ENCODE peak calls at places on chromosomes 4 and X, in eight cellular contexts. One of them, this sample, is unnamed.

GRCh38 chrX:53831662-53832635 is 145.4 kb upstream of the HUWE1 start:
- DNase-seq in ovary: no peak
- DNase-seq in CD4-positive, alpha-beta T cell: peak
- DNase-seq in B cell: peak
- DNase-seq in left ventricle myocardium inferior: no peak
- DNase-seq in choroid plexus epithelial cell: peak
- DNase-seq in pancreas: no peak
- DNase-seq in MM.1S: peak
- DNase-seq in this sample: peak

GRCh38 chr4:26061248-26061986 is 147.4 kb downstream of the SMIM20 start:
- DNase-seq in ovary: no peak
- DNase-seq in CD4-positive, alpha-beta T cell: no peak
- DNase-seq in B cell: peak
- DNase-seq in left ventricle myocardium inferior: no peak
- DNase-seq in choroid plexus epithelial cell: peak
- DNase-seq in pancreas: no peak
- DNase-seq in MM.1S: no peak
- DNase-seq in this sample: no peak

GRCh38 chrX:53695901-53696300 is 9.4 kb upstream of the HUWE1 start:
- DNase-seq in ovary: no peak
- DNase-seq in CD4-positive, alpha-beta T cell: no peak
- DNase-seq in B cell: no peak
- DNase-seq in left ventricle myocardium inferior: no peak
- DNase-seq in choroid plexus epithelial cell: no peak
- DNase-seq in pancreas: no peak
- DNase-seq in MM.1S: no peak
- DNase-seq in this sample: peak

GRCh38 chrX:74061879-74062278 is 242.1 kb upstream of the ZCCHC13 start:
- DNase-seq in ovary: no peak
- DNase-seq in CD4-positive, alpha-beta T cell: no peak
- DNase-seq in B cell: no peak
- DNase-seq in left ventricle myocardium inferior: no peak
- DNase-seq in choroid plexus epithelial cell: no peak
- DNase-seq in pancreas: no peak
- DNase-seq in MM.1S: no peak
- DNase-seq in this sample: no peak

GRCh38 chr4:10891866-10892265 is 207.3 kb upstream of the CLNK start:
- DNase-seq in ovary: no peak
- DNase-seq in CD4-positive, alpha-beta T cell: no peak
- DNase-seq in B cell: no peak
- DNase-seq in left ventricle myocardium inferior: no peak
- DNase-seq in choroid plexus epithelial cell: no peak
- DNase-seq in pancreas: no peak
- DNase-seq in MM.1S: no peak
- DNase-seq in this sample: no peak

GRCh38 chr4:1384675-1385372 is 21.4 kb downstream of the NKX1-1 start:
- DNase-seq in ovary: no peak
- DNase-seq in CD4-positive, alpha-beta T cell: no peak
- DNase-seq in B cell: no peak
- DNase-seq in left ventricle myocardium inferior: peak
- DNase-seq in choroid plexus epithelial cell: no peak
- DNase-seq in pancreas: peak
- DNase-seq in MM.1S: no peak
- DNase-seq in this sample: no peak

GRCh38 chrX:38212246-38212645 is 8.4 kb downstream of the SRPX start:
- DNase-seq in ovary: no peak
- DNase-seq in CD4-positive, alpha-beta T cell: no peak
- DNase-seq in B cell: no peak
- DNase-seq in left ventricle myocardium inferior: no peak
- DNase-seq in choroid plexus epithelial cell: no peak
- DNase-seq in pancreas: no peak
- DNase-seq in MM.1S: no peak
- DNase-seq in this sample: no peak

GRCh38 chr4:19880205-19880604 is 371.5 kb upstream of the SLIT2 start:
- DNase-seq in ovary: no peak
- DNase-seq in CD4-positive, alpha-beta T cell: no peak
- DNase-seq in B cell: no peak
- DNase-seq in left ventricle myocardium inferior: no peak
- DNase-seq in choroid plexus epithelial cell: no peak
- DNase-seq in pancreas: no peak
- DNase-seq in MM.1S: no peak
- DNase-seq in this sample: no peak

GRCh38 chr4:108031427-108032083 is 41.9 kb downstream of the HADH start:
- DNase-seq in ovary: no peak
- DNase-seq in CD4-positive, alpha-beta T cell: no peak
- DNase-seq in B cell: no peak
- DNase-seq in left ventricle myocardium inferior: no peak
- DNase-seq in choroid plexus epithelial cell: no peak
- DNase-seq in pancreas: no peak
- DNase-seq in MM.1S: no peak
- DNase-seq in this sample: no peak

GRCh38 chrX:129717902-129718301 is 20.9 kb upstream of the XPNPEP2 start:
- DNase-seq in ovary: no peak
- DNase-seq in CD4-positive, alpha-beta T cell: no peak
- DNase-seq in B cell: no peak
- DNase-seq in left ventricle myocardium inferior: no peak
- DNase-seq in choroid plexus epithelial cell: peak
- DNase-seq in pancreas: no peak
- DNase-seq in MM.1S: no peak
- DNase-seq in this sample: no peak

GRCh38 chrX:6384391-6384790 is 150.5 kb downstream of the VCX3A start:
- DNase-seq in ovary: no peak
- DNase-seq in CD4-positive, alpha-beta T cell: no peak
- DNase-seq in B cell: no peak
- DNase-seq in left ventricle myocardium inferior: no peak
- DNase-seq in choroid plexus epithelial cell: no peak
- DNase-seq in pancreas: no peak
- DNase-seq in MM.1S: no peak
- DNase-seq in this sample: no peak

GRCh38 chrX:23754664-23755063 is 11.6 kb upstream of the ACOT9 start:
- DNase-seq in ovary: no peak
- DNase-seq in CD4-positive, alpha-beta T cell: no peak
- DNase-seq in B cell: no peak
- DNase-seq in left ventricle myocardium inferior: no peak
- DNase-seq in choroid plexus epithelial cell: no peak
- DNase-seq in pancreas: no peak
- DNase-seq in MM.1S: no peak
- DNase-seq in this sample: no peak

GRCh38 chr4:71558248-71558647 is 219.4 kb downstream of the SLC4A4 start:
- DNase-seq in ovary: no peak
- DNase-seq in CD4-positive, alpha-beta T cell: no peak
- DNase-seq in B cell: no peak
- DNase-seq in left ventricle myocardium inferior: no peak
- DNase-seq in choroid plexus epithelial cell: no peak
- DNase-seq in pancreas: no peak
- DNase-seq in MM.1S: no peak
- DNase-seq in this sample: no peak

GRCh38 chrX:47218920-47219815 is 687 bp downstream of the CDK16 start:
- DNase-seq in ovary: peak
- DNase-seq in CD4-positive, alpha-beta T cell: peak
- DNase-seq in B cell: peak
- DNase-seq in left ventricle myocardium inferior: peak
- DNase-seq in choroid plexus epithelial cell: no peak
- DNase-seq in pancreas: peak
- DNase-seq in MM.1S: peak
- DNase-seq in this sample: peak

GRCh38 chr4:171266666-171267065 is 546.5 kb upstream of the GALNTL6 start:
- DNase-seq in ovary: no peak
- DNase-seq in CD4-positive, alpha-beta T cell: no peak
- DNase-seq in B cell: no peak
- DNase-seq in left ventricle myocardium inferior: no peak
- DNase-seq in choroid plexus epithelial cell: no peak
- DNase-seq in pancreas: no peak
- DNase-seq in MM.1S: no peak
- DNase-seq in this sample: no peak

GRCh38 chrX:120260369-120260768 is 9.8 kb downstream of the ZBTB33 start:
- DNase-seq in ovary: no peak
- DNase-seq in CD4-positive, alpha-beta T cell: no peak
- DNase-seq in B cell: no peak
- DNase-seq in left ventricle myocardium inferior: no peak
- DNase-seq in choroid plexus epithelial cell: no peak
- DNase-seq in pancreas: no peak
- DNase-seq in MM.1S: peak
- DNase-seq in this sample: no peak

GRCh38 chrX:23904096-23904495 is 3.6 kb downstream of the APOO start:
- DNase-seq in ovary: no peak
- DNase-seq in CD4-positive, alpha-beta T cell: no peak
- DNase-seq in B cell: no peak
- DNase-seq in left ventricle myocardium inferior: no peak
- DNase-seq in choroid plexus epithelial cell: peak
- DNase-seq in pancreas: no peak
- DNase-seq in MM.1S: no peak
- DNase-seq in this sample: no peak

GRCh38 chrX:153469811-153470410 is 465 bp downstream of the HAUS7 start:
- DNase-seq in ovary: no peak
- DNase-seq in CD4-positive, alpha-beta T cell: peak
- DNase-seq in B cell: peak
- DNase-seq in left ventricle myocardium inferior: no peak
- DNase-seq in choroid plexus epithelial cell: peak
- DNase-seq in pancreas: peak
- DNase-seq in MM.1S: peak
- DNase-seq in this sample: peak

GRCh38 chrX:134753185-134754008 is 95.1 kb upstream of the PLAC1 start:
- DNase-seq in ovary: no peak
- DNase-seq in CD4-positive, alpha-beta T cell: no peak
- DNase-seq in B cell: no peak
- DNase-seq in left ventricle myocardium inferior: no peak
- DNase-seq in choroid plexus epithelial cell: peak
- DNase-seq in pancreas: no peak
- DNase-seq in MM.1S: no peak
- DNase-seq in this sample: no peak

GRCh38 chr4:3287972-3288570 is 4.8 kb upstream of the RGS12 start:
- DNase-seq in ovary: no peak
- DNase-seq in CD4-positive, alpha-beta T cell: no peak
- DNase-seq in B cell: no peak
- DNase-seq in left ventricle myocardium inferior: no peak
- DNase-seq in choroid plexus epithelial cell: no peak
- DNase-seq in pancreas: no peak
- DNase-seq in MM.1S: no peak
- DNase-seq in this sample: no peak

GRCh38 chr4:177287298-177287697 is 22.4 kb upstream of the NEIL3 start:
- DNase-seq in ovary: no peak
- DNase-seq in CD4-positive, alpha-beta T cell: no peak
- DNase-seq in B cell: no peak
- DNase-seq in left ventricle myocardium inferior: no peak
- DNase-seq in choroid plexus epithelial cell: no peak
- DNase-seq in pancreas: no peak
- DNase-seq in MM.1S: no peak
- DNase-seq in this sample: no peak

GRCh38 chr4:54272051-54272450 is 43.0 kb downstream of the PDGFRA start:
- DNase-seq in ovary: no peak
- DNase-seq in CD4-positive, alpha-beta T cell: no peak
- DNase-seq in B cell: no peak
- DNase-seq in left ventricle myocardium inferior: no peak
- DNase-seq in choroid plexus epithelial cell: no peak
- DNase-seq in pancreas: no peak
- DNase-seq in MM.1S: no peak
- DNase-seq in this sample: no peak

GRCh38 chr4:54271464-54271863 is 42.4 kb downstream of the PDGFRA start:
- DNase-seq in ovary: no peak
- DNase-seq in CD4-positive, alpha-beta T cell: no peak
- DNase-seq in B cell: no peak
- DNase-seq in left ventricle myocardium inferior: no peak
- DNase-seq in choroid plexus epithelial cell: no peak
- DNase-seq in pancreas: no peak
- DNase-seq in MM.1S: no peak
- DNase-seq in this sample: no peak

GRCh38 chr4:54265366-54265765 is 36.3 kb downstream of the PDGFRA start:
- DNase-seq in ovary: no peak
- DNase-seq in CD4-positive, alpha-beta T cell: no peak
- DNase-seq in B cell: no peak
- DNase-seq in left ventricle myocardium inferior: no peak
- DNase-seq in choroid plexus epithelial cell: no peak
- DNase-seq in pancreas: no peak
- DNase-seq in MM.1S: no peak
- DNase-seq in this sample: no peak

GRCh38 chr4:54268151-54268550 is 39.1 kb downstream of the PDGFRA start:
- DNase-seq in ovary: no peak
- DNase-seq in CD4-positive, alpha-beta T cell: no peak
- DNase-seq in B cell: no peak
- DNase-seq in left ventricle myocardium inferior: no peak
- DNase-seq in choroid plexus epithelial cell: peak
- DNase-seq in pancreas: no peak
- DNase-seq in MM.1S: no peak
- DNase-seq in this sample: no peak
- TF ChIP-seq CTCF in ovary: no peak
- TF ChIP-seq CTCF in CD4-positive, alpha-beta T cell: no peak
- TF ChIP-seq CTCF in B cell: no peak
- TF ChIP-seq CTCF in left ventricle myocardium inferior: no peak
- TF ChIP-seq CTCF in choroid plexus epithelial cell: no peak
- TF ChIP-seq CTCF in pancreas: no peak
- TF ChIP-seq CTCF in MM.1S: no peak
- TF ChIP-seq CTCF in this sample: no peak

DNA sequence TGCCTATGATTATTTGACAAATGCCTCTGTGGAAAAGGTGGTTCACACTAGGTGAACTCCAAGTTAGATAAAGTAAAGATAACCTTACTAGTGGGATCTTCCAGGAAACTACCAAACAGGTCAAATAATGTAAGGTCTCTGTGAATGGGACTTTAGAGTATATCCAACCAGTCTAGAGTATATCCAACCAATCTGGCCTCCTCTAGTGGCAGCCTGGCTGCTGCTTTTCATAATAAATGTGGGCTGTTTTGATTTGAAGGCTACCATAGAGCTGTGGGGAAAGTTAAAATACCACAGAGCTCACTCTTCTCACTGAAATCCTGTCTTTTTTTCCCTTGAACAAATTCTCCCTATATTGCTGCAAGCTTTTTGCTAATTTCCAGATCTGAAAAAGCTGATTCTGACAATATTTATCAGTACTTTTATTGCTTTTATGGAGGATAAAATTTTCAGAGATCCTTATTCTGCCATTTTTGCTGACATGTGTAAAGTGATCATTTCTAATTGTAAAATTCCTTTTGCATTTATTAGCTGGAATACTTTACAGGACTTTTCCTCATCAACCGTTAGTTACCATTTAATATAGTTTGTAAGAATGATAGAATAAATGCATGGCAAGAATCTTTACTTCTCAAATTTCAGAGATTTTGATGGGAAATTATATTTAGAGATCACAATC is 111.3 kb downstream of the TET2 start:
- DNase-seq in ovary: no peak
- DNase-seq in CD4-positive, alpha-beta T cell: no peak
- DNase-seq in B cell: no peak
- DNase-seq in left ventricle myocardium inferior: no peak
- DNase-seq in choroid plexus epithelial cell: peak
- DNase-seq in pancreas: no peak
- DNase-seq in MM.1S: no peak
- DNase-seq in this sample: no peak
- TF ChIP-seq CTCF in ovary: no peak
- TF ChIP-seq CTCF in CD4-positive, alpha-beta T cell: no peak
- TF ChIP-seq CTCF in B cell: no peak
- TF ChIP-seq CTCF in left ventricle myocardium inferior: no peak
- TF ChIP-seq CTCF in choroid plexus epithelial cell: peak
- TF ChIP-seq CTCF in pancreas: no peak
- TF ChIP-seq CTCF in MM.1S: no peak
- TF ChIP-seq CTCF in this sample: no peak

GRCh38 chr4:8274772-8275241 is 5.3 kb downstream of the HTRA3 start:
- DNase-seq in ovary: peak
- DNase-seq in CD4-positive, alpha-beta T cell: no peak
- DNase-seq in B cell: no peak
- DNase-seq in left ventricle myocardium inferior: peak
- DNase-seq in choroid plexus epithelial cell: peak
- DNase-seq in pancreas: peak
- DNase-seq in MM.1S: no peak
- DNase-seq in this sample: peak
- TF ChIP-seq CTCF in ovary: peak
- TF ChIP-seq CTCF in CD4-positive, alpha-beta T cell: no peak
- TF ChIP-seq CTCF in B cell: no peak
- TF ChIP-seq CTCF in left ventricle myocardium inferior: peak
- TF ChIP-seq CTCF in choroid plexus epithelial cell: peak
- TF ChIP-seq CTCF in pancreas: no peak
- TF ChIP-seq CTCF in MM.1S: no peak
- TF ChIP-seq CTCF in this sample: no peak

GRCh38 chr4:118676128-118676527 is 9.1 kb upstream of the METTL14 start:
- DNase-seq in ovary: no peak
- DNase-seq in CD4-positive, alpha-beta T cell: no peak
- DNase-seq in B cell: no peak
- DNase-seq in left ventricle myocardium inferior: no peak
- DNase-seq in choroid plexus epithelial cell: peak
- DNase-seq in pancreas: no peak
- DNase-seq in MM.1S: no peak
- DNase-seq in this sample: no peak
- TF ChIP-seq CTCF in ovary: no peak
- TF ChIP-seq CTCF in CD4-positive, alpha-beta T cell: no peak
- TF ChIP-seq CTCF in B cell: no peak
- TF ChIP-seq CTCF in left ventricle myocardium inferior: no peak
- TF ChIP-seq CTCF in choroid plexus epithelial cell: peak
- TF ChIP-seq CTCF in pancreas: no peak
- TF ChIP-seq CTCF in MM.1S: no peak
- TF ChIP-seq CTCF in this sample: no peak

This sample was measured in neural crest cell.